ENCODE peak calls at places on chromosomes 13 and 19, in eight cellular contexts. P is stomach, E is vagina, X is upper lobe of left lung, Q is breast epithelium, T is SK-N-SH, H is suprapubic skin, V is GM23338. B is an unnamed sample.
A peak's percentile ranks its signal among the peaks of the same experiment; 100 is the strongest.

GRCh38 chr19:9406798-9407352 is 28.5 kb downstream of the ZNF266 start:
- DNase-seq in X (peak; percentile 52), T (peak; percentile 84), Q (peak; percentile 23), E (no peak), V (peak; percentile 6), H (no peak), P (peak; percentile 32), B (no peak)

GRCh38 chr13:24613755-24614154 is 66.5 kb upstream of the ATP12A start:
- DNase-seq in V (no peak), P (no peak), Q (no peak), E (peak; percentile 80), H (no peak), X (peak; percentile 44), T (no peak), B (no peak)

GRCh38 chr13:84430015-84430414 is 547.7 kb upstream of the SLITRK1 start:
- DNase-seq in Q (no peak), V (no peak), E (no peak), P (no peak), H (no peak), X (no peak), T (no peak), B (no peak)

GRCh38 chr13:102978168-102978567 is 88.0 kb downstream of the SLC10A2 start:
- DNase-seq in T (no peak), X (no peak), H (no peak), E (no peak), Q (no peak), V (no peak), P (no peak), B (no peak)

GRCh38 chr13:94129490-94129894 is 350.0 kb downstream of the DCT start:
- DNase-seq in H (no peak), P (no peak), X (no peak), E (no peak), Q (no peak), T (no peak), V (no peak), B (no peak)

GRCh38 chr19:16637535-16637934 is 9.5 kb upstream of the MED26 start:
- DNase-seq in X (no peak), H (no peak), T (no peak), V (no peak), Q (no peak), P (no peak), E (no peak), B (no peak)

GRCh38 chr19:46191972-46192371 is 37.6 kb upstream of the IGFL1 start:
- DNase-seq in P (no peak), E (no peak), V (no peak), T (no peak), Q (no peak), X (no peak), H (no peak), B (no peak)

GRCh38 chr13:55190996-55191395 is 1949.7 kb upstream of the PRR20A start:
- DNase-seq in E (no peak), V (no peak), X (no peak), P (no peak), Q (no peak), T (no peak), H (no peak), B (no peak)

GRCh38 chr19:52297601-52298358 is 811 bp downstream of the ZNF480 start:
- DNase-seq in H (no peak), Q (no peak), X (no peak), T (peak; percentile 22), V (no peak), P (no peak), E (no peak), B (no peak)

GRCh38 chr13:59510377-59510776 is 653.4 kb downstream of the DIAPH3 start:
- DNase-seq in X (no peak), E (no peak), V (no peak), Q (no peak), H (no peak), T (no peak), P (no peak), B (no peak)

GRCh38 chr19:8322638-8322997 is 1.3 kb downstream of the RPS28 start:
- DNase-seq in T (no peak), V (no peak), Q (no peak), X (no peak), H (no peak), E (no peak), P (no peak), B (no peak)

GRCh38 chr19:8325454-8325853 is 4.2 kb downstream of the RPS28 start:
- DNase-seq in V (no peak), T (no peak), P (no peak), X (no peak), Q (no peak), H (no peak), E (no peak), B (no peak)

GRCh38 chr19:8323781-8324185 is 2.5 kb downstream of the RPS28 start:
- DNase-seq in P (no peak), X (no peak), H (no peak), E (no peak), Q (no peak), T (no peak), V (no peak), B (no peak)

GRCh38 chr19:8321760-8322637 is 703 bp downstream of the RPS28 start:
- DNase-seq in Q (no peak), P (no peak), E (no peak), T (no peak), V (no peak), X (peak; percentile 71), H (no peak), B (no peak)

DNA sequence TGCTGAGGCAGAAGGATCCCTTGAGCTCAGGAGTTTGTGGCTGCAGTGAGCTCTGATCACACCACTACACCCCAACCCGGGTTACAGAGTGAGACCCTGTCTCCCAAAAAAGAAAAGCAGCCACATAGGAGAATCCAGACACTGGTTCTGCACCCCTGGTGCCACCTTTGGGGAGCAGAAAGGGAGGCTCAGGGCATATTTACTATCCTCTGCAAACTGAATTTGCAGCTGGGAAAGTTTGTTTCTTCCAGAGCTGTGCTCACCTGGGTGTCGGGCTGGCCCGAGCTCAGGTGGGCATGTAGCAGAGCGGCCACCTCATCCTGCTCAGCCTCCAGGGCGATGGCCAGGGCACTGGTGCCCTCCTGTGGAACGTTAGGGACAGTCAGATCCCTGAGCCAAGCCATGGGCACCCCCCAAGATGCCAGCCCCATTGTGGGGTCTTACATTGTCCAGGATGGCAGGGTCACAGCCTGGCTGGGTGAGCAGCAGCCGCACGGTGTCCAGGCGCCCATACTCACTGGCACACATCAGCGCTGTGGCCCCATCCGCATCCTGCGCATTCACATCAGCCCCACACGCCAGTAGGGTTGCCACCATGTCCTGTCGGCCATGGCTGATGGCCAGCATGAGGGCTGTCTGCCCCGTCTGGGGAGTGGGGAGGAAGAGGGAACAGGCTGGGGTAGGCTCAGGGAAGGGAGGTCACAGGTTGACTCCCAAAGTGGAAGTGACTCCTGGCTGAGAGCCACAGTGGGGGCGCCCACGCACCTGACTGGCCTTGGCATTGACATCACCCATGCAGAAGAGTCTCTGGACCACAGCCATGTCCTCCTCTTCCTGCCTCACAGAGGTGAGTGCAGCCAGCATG is 3.1 kb downstream of the RPS28 start:
- DNase-seq in P (no peak), X (no peak), V (peak; percentile 45), Q (no peak), E (no peak), H (no peak), T (no peak), B (no peak)
- TF ChIP-seq POLR2AphosphoS5 in P (peak; percentile 49), X (no peak), V (peak; percentile 45), Q (no peak), E (no peak), H (no peak), T (peak; percentile 53), B (no peak)

GRCh38 chr19:13099073-13099999 is 3.3 kb downstream of the LYL1 start:
- DNase-seq in E (no peak), X (peak; percentile 92), T (no peak), P (peak; percentile 78), V (peak; percentile 87), Q (no peak), H (no peak), B (no peak)
- H3K4me1 ChIP-seq in E (peaks cover 79% of the 10 kb centered on the region), X (peaks cover 74% of the 10 kb centered on the region), T (peaks cover 44% of the 10 kb centered on the region), P (peaks cover 78% of the 10 kb centered on the region), V (peaks cover 36% of the 10 kb centered on the region), Q (no peaks in the 10 kb centered on the region), H (peaks cover 82% of the 10 kb centered on the region), B (peaks cover 31% of the 10 kb centered on the region)

GRCh38 chr13:51193387-51193786 is 28.8 kb upstream of the FAM124A start:
- DNase-seq in H (no peak), Q (no peak), E (no peak), P (no peak), V (no peak), T (no peak), X (no peak), B (no peak)

GRCh38 chr13:51192348-51192747 is 29.9 kb upstream of the FAM124A start:
- DNase-seq in T (no peak), P (no peak), V (no peak), E (no peak), Q (no peak), H (no peak), X (no peak), B (no peak)

GRCh38 chr13:51194942-51195341 is 27.3 kb upstream of the FAM124A start:
- DNase-seq in V (no peak), T (no peak), X (no peak), E (no peak), H (no peak), P (no peak), Q (no peak), B (no peak)

DNA sequence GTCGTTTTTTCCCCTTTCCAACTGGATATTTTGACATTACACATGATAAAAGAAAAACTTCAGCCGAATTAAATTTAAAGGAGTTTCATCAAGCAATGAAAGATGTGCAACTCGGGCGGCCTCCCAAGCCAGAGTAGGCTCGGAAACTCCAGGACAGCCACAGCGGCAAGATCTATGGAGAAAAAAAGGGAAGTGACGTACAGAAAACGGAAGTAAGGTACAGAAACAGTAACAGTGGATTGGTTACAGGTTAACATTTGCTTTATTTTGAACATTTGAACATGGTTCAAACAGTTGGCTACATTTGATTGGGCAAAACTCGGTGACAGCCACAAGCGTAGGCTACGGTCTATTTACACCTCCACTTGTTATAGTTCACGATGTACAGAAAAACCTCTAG is 30.5 kb upstream of the FAM124A start:
- DNase-seq in T (no peak), X (no peak), Q (no peak), H (no peak), E (no peak), V (no peak), P (no peak), B (no peak)
- H3K4me3 ChIP-seq in T (no peak overlapping the region), X (no peak overlapping the region), Q (no peak overlapping the region), H (no peak overlapping the region), E (no peak overlapping the region), V (no peak overlapping the region), P (no peak overlapping the region), B (no peak overlapping the region)

GRCh38 chr13:112955956-112956355 is 13.1 kb upstream of the MCF2L start:
- DNase-seq in Q (no peak), V (no peak), T (no peak), E (no peak), P (no peak), X (peak; percentile 58), H (no peak), B (no peak)

GRCh38 chr13:112953591-112954487 is 15.2 kb upstream of the MCF2L start:
- DNase-seq in E (no peak), H (peak; percentile 44), X (no peak), Q (no peak), V (no peak), T (no peak), P (peak; percentile 20), B (no peak)

GRCh38 chr13:112956516-112957294 is 12.3 kb upstream of the MCF2L start:
- DNase-seq in H (peak; percentile 36), T (no peak), P (no peak), Q (no peak), X (no peak), E (no peak), V (no peak), B (no peak)

GRCh38 chr13:112954488-112955270 is 14.3 kb upstream of the MCF2L start:
- DNase-seq in T (no peak), H (no peak), V (no peak), X (no peak), P (peak; percentile 17), E (no peak), Q (no peak), B (no peak)

GRCh38 chr13:112955271-112955937 is 13.6 kb upstream of the MCF2L start:
- DNase-seq in X (no peak), E (no peak), Q (no peak), T (no peak), V (no peak), H (peak; percentile 36), P (no peak), B (no peak)
- TF ChIP-seq POLR2AphosphoS5 in X (no peak), E (no peak), Q (no peak), T (no peak), V (no peak), H (no peak), P (no peak), B (no peak)